ENCODE peak calls at places on chromosome 10, in nine cellular contexts. O, G, C, K, A, Z, H, M and B are unnamed samples.

GRCh38 chr10:75408911-75409885 is 7.6 kb upstream of the ZNF503 start:
- DNase-seq in C (peak), Z (no peak), A (no peak), O (peak), H (peak), M (no peak), G (peak), K (no peak), B (no peak)

GRCh38 chr10:71371750-71372166 is 25.0 kb upstream of the CDH23 start:
- DNase-seq in K (no peak), A (no peak), H (no peak), M (no peak), C (no peak), Z (no peak), G (no peak), O (peak), B (peak)

GRCh38 chr10:23445591-23445990 is 6.7 kb downstream of the OTUD1 start:
- DNase-seq in C (no peak), Z (no peak), A (no peak), K (no peak), O (no peak), M (no peak), G (no peak), H (no peak), B (no peak)

GRCh38 chr10:105207596-105207995 is 566.5 kb downstream of the SORCS3 start:
- DNase-seq in M (no peak), A (no peak), C (peak), K (no peak), O (no peak), G (no peak), H (no peak), Z (no peak), B (no peak)

GRCh38 chr10:103281753-103282152 is 4.8 kb downstream of the INA start:
- DNase-seq in C (no peak), A (no peak), Z (peak), H (no peak), O (no peak), K (no peak), M (peak), G (no peak), B (no peak)

GRCh38 chr10:93071674-93072224 is 1.9 kb upstream of the CYP26A1 start:
- DNase-seq in M (no peak), H (no peak), Z (no peak), A (no peak), K (no peak), O (no peak), C (no peak), G (no peak), B (no peak)

GRCh38 chr10:33790506-33791283 is 456.2 kb upstream of the NRP1 start:
- DNase-seq in H (no peak), G (peak), A (no peak), Z (no peak), M (no peak), K (no peak), C (no peak), O (no peak), B (no peak)

GRCh38 chr10:110058215-110058614 is 50.4 kb downstream of the ADD3 start:
- DNase-seq in G (no peak), A (no peak), H (no peak), K (no peak), Z (no peak), M (no peak), O (no peak), C (no peak), B (no peak)

GRCh38 chr10:22414146-22414545 is 68.8 kb downstream of the SPAG6 start:
- DNase-seq in A (no peak), K (no peak), Z (no peak), M (no peak), O (no peak), H (no peak), C (no peak), G (peak), B (no peak)

GRCh38 chr10:47379901-47380300 is 4.2 kb downstream of the ZNF488 start:
- DNase-seq in Z (peak), G (no peak), H (peak), A (no peak), O (no peak), K (no peak), M (no peak), C (no peak), B (peak)

GRCh38 chr10:133189256-133189655 is 29.2 kb downstream of the KNDC1 start:
- DNase-seq in H (no peak), A (no peak), Z (no peak), K (no peak), C (no peak), G (no peak), M (no peak), O (no peak), B (no peak)